ENCODE peak calls at places on chromosomes 1 and 21, in seven cellular contexts. One of them, this sample, is unnamed.

GRCh38 chr1:215637041-215637573 is 70.0 kb downstream of the KCTD3 start:
- DNase-seq in left ventricle myocardium inferior: no peak
- DNase-seq in lower lobe of right lung: no peak
- DNase-seq in epithelial cell of esophagus: peak; percentile 32
- DNase-seq in BJ: no peak
- DNase-seq in PC-9: no peak
- DNase-seq in esophagus muscularis mucosa: no peak
- DNase-seq in this sample: peak; percentile 89

GRCh38 chr1:48697066-48697707 is 79.5 kb downstream of the BEND5 start:
- DNase-seq in left ventricle myocardium inferior: peak; percentile 48
- DNase-seq in lower lobe of right lung: peak; percentile 71
- DNase-seq in epithelial cell of esophagus: peak; percentile 54
- DNase-seq in BJ: no peak
- DNase-seq in PC-9: peak; percentile 38
- DNase-seq in esophagus muscularis mucosa: no peak
- DNase-seq in this sample: peak; percentile 55

GRCh38 chr1:67793562-67793961 is 39.7 kb downstream of the GNG12 start:
- DNase-seq in left ventricle myocardium inferior: no peak
- DNase-seq in lower lobe of right lung: no peak
- DNase-seq in epithelial cell of esophagus: peak; percentile 33
- DNase-seq in BJ: peak; percentile 55
- DNase-seq in PC-9: no peak
- DNase-seq in esophagus muscularis mucosa: peak; percentile 55
- DNase-seq in this sample: peak; percentile 85

GRCh38 chr1:154006136-154006535 is 15.6 kb downstream of the RPS27 start:
- DNase-seq in left ventricle myocardium inferior: no peak
- DNase-seq in lower lobe of right lung: no peak
- DNase-seq in epithelial cell of esophagus: no peak
- DNase-seq in BJ: no peak
- DNase-seq in PC-9: no peak
- DNase-seq in esophagus muscularis mucosa: no peak
- DNase-seq in this sample: peak; percentile 89

GRCh38 chr1:30475201-30475600 is 248.2 kb downstream of the MATN1 start:
- DNase-seq in left ventricle myocardium inferior: no peak
- DNase-seq in lower lobe of right lung: no peak
- DNase-seq in epithelial cell of esophagus: no peak
- DNase-seq in BJ: no peak
- DNase-seq in PC-9: no peak
- DNase-seq in esophagus muscularis mucosa: no peak
- DNase-seq in this sample: no peak

GRCh38 chr1:155884028-155884950 is 24.9 kb downstream of the SYT11 start:
- DNase-seq in left ventricle myocardium inferior: no peak
- DNase-seq in lower lobe of right lung: no peak
- DNase-seq in epithelial cell of esophagus: no peak
- DNase-seq in BJ: no peak
- DNase-seq in PC-9: no peak
- DNase-seq in esophagus muscularis mucosa: no peak
- DNase-seq in this sample: peak; percentile 34

GRCh38 chr1:227913969-227914791 is 33.6 kb downstream of the WNT9A start:
- DNase-seq in left ventricle myocardium inferior: no peak
- DNase-seq in lower lobe of right lung: no peak
- DNase-seq in epithelial cell of esophagus: no peak
- DNase-seq in BJ: no peak
- DNase-seq in PC-9: no peak
- DNase-seq in esophagus muscularis mucosa: no peak
- DNase-seq in this sample: peak; percentile 58

GRCh38 chr1:112706505-112707216 is at the start of gene RHOC:
- DNase-seq in left ventricle myocardium inferior: peak; percentile 80
- DNase-seq in lower lobe of right lung: peak; percentile 82
- DNase-seq in epithelial cell of esophagus: peak; percentile 68
- DNase-seq in BJ: no peak
- DNase-seq in PC-9: peak; percentile 7
- DNase-seq in esophagus muscularis mucosa: no peak
- DNase-seq in this sample: peak; percentile 65

GRCh38 chr21:40853956-40854688 is 7.2 kb upstream of the DSCAM start:
- DNase-seq in left ventricle myocardium inferior: no peak
- DNase-seq in lower lobe of right lung: no peak
- DNase-seq in epithelial cell of esophagus: no peak
- DNase-seq in BJ: no peak
- DNase-seq in PC-9: no peak
- DNase-seq in esophagus muscularis mucosa: no peak
- DNase-seq in this sample: no peak

GRCh38 chr1:211639500-211640361 is 35.7 kb downstream of the NEK2 start:
- DNase-seq in left ventricle myocardium inferior: no peak
- DNase-seq in lower lobe of right lung: no peak
- DNase-seq in epithelial cell of esophagus: peak; percentile 82
- DNase-seq in BJ: peak; percentile 69
- DNase-seq in PC-9: peak; percentile 34
- DNase-seq in esophagus muscularis mucosa: no peak
- DNase-seq in this sample: peak; percentile 97

GRCh38 chr1:197314672-197315071 is 46.6 kb downstream of the CRB1 start:
- DNase-seq in left ventricle myocardium inferior: no peak
- DNase-seq in lower lobe of right lung: no peak
- DNase-seq in epithelial cell of esophagus: no peak
- DNase-seq in BJ: no peak
- DNase-seq in PC-9: no peak
- DNase-seq in esophagus muscularis mucosa: no peak
- DNase-seq in this sample: no peak

GRCh38 chr21:32812035-32812434 is 40.5 kb upstream of the PAXBP1 start:
- DNase-seq in left ventricle myocardium inferior: peak; percentile 76
- DNase-seq in lower lobe of right lung: no peak
- DNase-seq in epithelial cell of esophagus: no peak
- DNase-seq in BJ: no peak
- DNase-seq in PC-9: no peak
- DNase-seq in esophagus muscularis mucosa: peak; percentile 91
- DNase-seq in this sample: no peak

GRCh38 chr1:203726417-203726867 is 38.5 kb upstream of the LAX1 start:
- DNase-seq in left ventricle myocardium inferior: no peak
- DNase-seq in lower lobe of right lung: no peak
- DNase-seq in epithelial cell of esophagus: no peak
- DNase-seq in BJ: no peak
- DNase-seq in PC-9: no peak
- DNase-seq in esophagus muscularis mucosa: no peak
- DNase-seq in this sample: no peak

GRCh38 chr1:245129811-245130210 is 25.0 kb upstream of the KIF26B start:
- DNase-seq in left ventricle myocardium inferior: no peak
- DNase-seq in lower lobe of right lung: no peak
- DNase-seq in epithelial cell of esophagus: no peak
- DNase-seq in BJ: no peak
- DNase-seq in PC-9: no peak
- DNase-seq in esophagus muscularis mucosa: no peak
- DNase-seq in this sample: no peak

GRCh38 chr1:31815752-31816484 is at the start of gene SPOCD1:
- DNase-seq in left ventricle myocardium inferior: peak; percentile 67
- DNase-seq in lower lobe of right lung: peak; percentile 93
- DNase-seq in epithelial cell of esophagus: peak; percentile 85
- DNase-seq in BJ: no peak
- DNase-seq in PC-9: peak; percentile 88
- DNase-seq in esophagus muscularis mucosa: no peak
- DNase-seq in this sample: peak; percentile 86

GRCh38 chr1:26536081-26536480 is 6.5 kb downstream of the RPS6KA1 start:
- DNase-seq in left ventricle myocardium inferior: no peak
- DNase-seq in lower lobe of right lung: no peak
- DNase-seq in epithelial cell of esophagus: no peak
- DNase-seq in BJ: no peak
- DNase-seq in PC-9: no peak
- DNase-seq in esophagus muscularis mucosa: no peak
- DNase-seq in this sample: no peak

GRCh38 chr21:38434913-38435533 is 63.3 kb downstream of the ERG start:
- DNase-seq in left ventricle myocardium inferior: no peak
- DNase-seq in lower lobe of right lung: no peak
- DNase-seq in epithelial cell of esophagus: peak; percentile 60
- DNase-seq in BJ: no peak
- DNase-seq in PC-9: no peak
- DNase-seq in esophagus muscularis mucosa: no peak
- DNase-seq in this sample: peak; percentile 81

GRCh38 chr1:76336951-76337371 is 262.4 kb downstream of the ST6GALNAC3 start:
- DNase-seq in left ventricle myocardium inferior: peak; percentile 67
- DNase-seq in lower lobe of right lung: peak; percentile 65
- DNase-seq in epithelial cell of esophagus: no peak
- DNase-seq in BJ: peak; percentile 15
- DNase-seq in PC-9: no peak
- DNase-seq in esophagus muscularis mucosa: no peak
- DNase-seq in this sample: peak; percentile 98

GRCh38 chr1:117290855-117291254 is 76.4 kb upstream of the MAN1A2 start:
- DNase-seq in left ventricle myocardium inferior: no peak
- DNase-seq in lower lobe of right lung: no peak
- DNase-seq in epithelial cell of esophagus: peak; percentile 62
- DNase-seq in BJ: no peak
- DNase-seq in PC-9: no peak
- DNase-seq in esophagus muscularis mucosa: no peak
- DNase-seq in this sample: peak; percentile 2

GRCh38 chr1:179083031-179083345 is 1.1 kb downstream of the TOR3A start:
- DNase-seq in left ventricle myocardium inferior: no peak
- DNase-seq in lower lobe of right lung: no peak
- DNase-seq in epithelial cell of esophagus: peak; percentile 36
- DNase-seq in BJ: no peak
- DNase-seq in PC-9: no peak
- DNase-seq in esophagus muscularis mucosa: no peak
- DNase-seq in this sample: no peak

DNA sequence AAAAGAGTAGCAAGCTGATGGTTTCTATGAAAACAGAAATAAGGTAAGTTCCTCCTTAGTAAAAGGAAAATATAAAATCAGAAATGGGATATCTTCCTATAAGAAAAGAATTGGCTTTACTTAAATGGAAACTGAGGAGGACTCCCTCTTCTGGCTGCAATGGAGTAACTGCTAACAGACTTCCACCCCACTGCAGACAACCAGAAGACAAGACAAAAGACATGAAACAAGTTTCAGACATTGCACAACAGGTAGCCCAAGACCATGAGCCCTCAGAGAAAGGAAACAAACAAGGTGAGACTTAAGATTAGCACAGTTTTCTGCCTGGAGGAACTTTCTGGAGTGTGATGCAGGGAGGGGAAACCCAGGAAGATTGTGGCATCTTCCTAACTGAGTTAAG is 17.0 kb upstream of the OLFML2B start:
- DNase-seq in left ventricle myocardium inferior: no peak
- DNase-seq in lower lobe of right lung: no peak
- DNase-seq in epithelial cell of esophagus: peak; percentile 74
- DNase-seq in BJ: no peak
- DNase-seq in PC-9: no peak
- DNase-seq in esophagus muscularis mucosa: no peak
- DNase-seq in this sample: peak; percentile 83
- TF ChIP-seq CTCF in left ventricle myocardium inferior: peak; percentile 42
- TF ChIP-seq CTCF in lower lobe of right lung: no peak
- TF ChIP-seq CTCF in epithelial cell of esophagus: peak; percentile 55
- TF ChIP-seq CTCF in BJ: peak; percentile 70
- TF ChIP-seq CTCF in PC-9: peak; percentile 58
- TF ChIP-seq CTCF in esophagus muscularis mucosa: no peak
- TF ChIP-seq CTCF in this sample: peak; percentile 80

GRCh38 chr1:21291184-21291583 is 921 bp upstream of the ECE1 start:
- DNase-seq in left ventricle myocardium inferior: no peak
- DNase-seq in lower lobe of right lung: no peak
- DNase-seq in epithelial cell of esophagus: no peak
- DNase-seq in BJ: no peak
- DNase-seq in PC-9: no peak
- DNase-seq in esophagus muscularis mucosa: no peak
- DNase-seq in this sample: no peak

GRCh38 chr1:21287905-21288514 is 2.3 kb downstream of the ECE1 start:
- DNase-seq in left ventricle myocardium inferior: no peak
- DNase-seq in lower lobe of right lung: no peak
- DNase-seq in epithelial cell of esophagus: no peak
- DNase-seq in BJ: no peak
- DNase-seq in PC-9: no peak
- DNase-seq in esophagus muscularis mucosa: no peak
- DNase-seq in this sample: no peak

GRCh38 chr1:21290546-21290944 is 282 bp upstream of the ECE1 start:
- DNase-seq in left ventricle myocardium inferior: no peak
- DNase-seq in lower lobe of right lung: no peak
- DNase-seq in epithelial cell of esophagus: no peak
- DNase-seq in BJ: no peak
- DNase-seq in PC-9: no peak
- DNase-seq in esophagus muscularis mucosa: no peak
- DNase-seq in this sample: no peak

GRCh38 chr1:21289700-21290545 is at the start of gene ECE1:
- DNase-seq in left ventricle myocardium inferior: peak; percentile 56
- DNase-seq in lower lobe of right lung: peak; percentile 76
- DNase-seq in epithelial cell of esophagus: peak; percentile 41
- DNase-seq in BJ: no peak
- DNase-seq in PC-9: peak; percentile 48
- DNase-seq in esophagus muscularis mucosa: no peak
- DNase-seq in this sample: no peak

GRCh38 chr1:21289127-21289526 is 1.1 kb downstream of the ECE1 start:
- DNase-seq in left ventricle myocardium inferior: no peak
- DNase-seq in lower lobe of right lung: no peak
- DNase-seq in epithelial cell of esophagus: no peak
- DNase-seq in BJ: no peak
- DNase-seq in PC-9: no peak
- DNase-seq in esophagus muscularis mucosa: no peak
- DNase-seq in this sample: no peak
- H3K4me3 ChIP-seq in left ventricle myocardium inferior: peak overlapping the region; percentile 79
- H3K4me3 ChIP-seq in lower lobe of right lung: peak overlapping the region; percentile 73
- H3K4me3 ChIP-seq in epithelial cell of esophagus: peak overlapping the region; percentile 66
- H3K4me3 ChIP-seq in BJ: peak overlapping the region; percentile 71
- H3K4me3 ChIP-seq in PC-9: no peak overlapping the region
- H3K4me3 ChIP-seq in esophagus muscularis mucosa: peak overlapping the region; percentile 64
- H3K4me3 ChIP-seq in this sample: peak overlapping the region; percentile 79

DNA sequence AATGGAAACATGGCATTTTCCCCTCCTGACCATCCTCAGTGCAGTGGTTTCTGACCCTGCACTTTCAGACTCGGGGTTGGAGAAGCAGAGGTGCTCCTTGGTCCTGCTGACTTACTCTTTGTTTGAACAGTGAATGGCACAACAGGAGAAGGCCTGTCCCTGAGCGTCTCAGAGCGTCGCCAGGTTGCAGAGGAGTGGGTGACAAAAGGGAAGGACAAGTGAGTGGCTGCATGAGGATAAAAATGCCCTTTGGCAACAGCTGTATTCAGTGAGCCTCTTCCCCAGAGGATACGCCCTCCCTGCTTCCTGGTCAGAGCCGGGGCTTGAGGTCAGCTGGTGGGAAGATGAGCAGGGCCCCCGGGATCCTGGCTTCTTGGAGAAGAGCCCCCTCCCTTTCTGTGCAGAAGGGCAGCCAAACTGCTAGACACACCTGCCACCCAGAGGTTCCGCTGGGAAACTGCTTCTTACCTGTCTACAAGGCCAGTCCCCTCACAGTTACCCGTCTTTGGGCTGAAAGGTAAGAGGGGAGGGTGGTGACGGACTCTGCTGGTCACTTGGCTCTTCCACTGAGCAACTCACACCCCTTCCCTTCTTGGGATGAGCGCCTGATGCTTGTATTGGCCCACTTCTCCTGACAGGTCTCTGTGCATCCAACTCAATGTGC is 16.6 kb downstream of the NPL start:
- DNase-seq in left ventricle myocardium inferior: no peak
- DNase-seq in lower lobe of right lung: no peak
- DNase-seq in epithelial cell of esophagus: peak; percentile 32
- DNase-seq in BJ: no peak
- DNase-seq in PC-9: no peak
- DNase-seq in esophagus muscularis mucosa: no peak
- DNase-seq in this sample: no peak
- TF ChIP-seq CTCF in left ventricle myocardium inferior: no peak
- TF ChIP-seq CTCF in lower lobe of right lung: no peak
- TF ChIP-seq CTCF in epithelial cell of esophagus: peak; percentile 42
- TF ChIP-seq CTCF in BJ: no peak
- TF ChIP-seq CTCF in PC-9: no peak
- TF ChIP-seq CTCF in esophagus muscularis mucosa: no peak
- TF ChIP-seq CTCF in this sample: no peak

DNA sequence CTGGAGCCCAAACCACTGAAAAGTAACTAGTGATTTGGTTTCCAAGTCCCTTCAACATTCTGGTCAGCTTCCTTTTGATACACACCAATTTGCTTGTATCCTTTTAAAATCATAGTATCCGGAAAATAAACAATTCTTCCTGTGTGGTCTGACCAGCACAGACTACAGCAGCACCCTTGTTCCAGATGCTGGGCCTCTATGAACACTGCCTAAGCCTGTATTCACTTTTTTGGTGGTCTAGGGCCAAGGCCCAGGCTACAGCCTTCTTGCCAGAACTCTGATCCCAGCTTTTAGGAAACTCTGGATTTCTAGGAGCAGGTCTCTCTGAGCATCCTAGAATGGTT is 804 bp upstream of the DDAH1 start:
- DNase-seq in left ventricle myocardium inferior: no peak
- DNase-seq in lower lobe of right lung: no peak
- DNase-seq in epithelial cell of esophagus: no peak
- DNase-seq in BJ: no peak
- DNase-seq in PC-9: no peak
- DNase-seq in esophagus muscularis mucosa: peak; percentile 91
- DNase-seq in this sample: peak; percentile 21
- H3K4me3 ChIP-seq in left ventricle myocardium inferior: peak overlapping the region; percentile 79
- H3K4me3 ChIP-seq in lower lobe of right lung: peak overlapping the region; percentile 68
- H3K4me3 ChIP-seq in epithelial cell of esophagus: no peak overlapping the region
- H3K4me3 ChIP-seq in BJ: peak overlapping the region; percentile 65
- H3K4me3 ChIP-seq in PC-9: peak overlapping the region; percentile 95
- H3K4me3 ChIP-seq in esophagus muscularis mucosa: no peak overlapping the region
- H3K4me3 ChIP-seq in this sample: peak overlapping the region; percentile 80